ENCODE peak calls at places on chromosomes 1 and 21, in eight cellular contexts. A is A673, Y is ovary, R is gastrocnemius medialis, Q is Peyer's patch, U is endodermal cell, S is uterus, V is psoas muscle. I is an unnamed sample.
A peak's percentile ranks its signal among the peaks of the same experiment; 100 is the strongest.

GRCh38 chr1:236154671-236155398 is 12.5 kb downstream of the GPR137B start:
- DNase-seq in Y (no peak), R (no peak), A (no peak), V (no peak), S (no peak), U (no peak), Q (no peak), I (no peak)

GRCh38 chr1:93221913-93222312 is 41.4 kb downstream of the CCDC18 start:
- DNase-seq in A (peak; percentile 17), Q (no peak), S (no peak), Y (no peak), R (no peak), U (no peak), V (no peak), I (no peak)

GRCh38 chr1:239603530-239603929 is 217.2 kb downstream of the CHRM3 start:
- DNase-seq in R (no peak), U (no peak), V (no peak), Y (no peak), S (no peak), A (no peak), Q (no peak), I (no peak)

GRCh38 chr1:11187458-11187857 is 1.7 kb upstream of the ANGPTL7 start:
- DNase-seq in S (no peak), Q (no peak), U (no peak), A (no peak), V (no peak), Y (no peak), R (no peak), I (no peak)

GRCh38 chr1:14421977-14422609 is 176.4 kb upstream of the KAZN start:
- DNase-seq in Y (no peak), V (no peak), A (no peak), U (peak; percentile 5), Q (no peak), S (no peak), R (no peak), I (no peak)

GRCh38 chr1:6141601-6142000 is 38.5 kb downstream of the CHD5 start:
- DNase-seq in U (peak; percentile 79), V (peak; percentile 18), Q (no peak), R (no peak), Y (no peak), S (no peak), A (no peak), I (no peak)

GRCh38 chr1:168949672-168950071 is 156.8 kb upstream of the ATP1B1 start:
- DNase-seq in Y (no peak), V (no peak), Q (no peak), S (no peak), U (no peak), A (no peak), R (no peak), I (no peak)

GRCh38 chr1:39266269-39266668 is 61.8 kb downstream of the MACF1 start:
- DNase-seq in Y (no peak), V (no peak), U (no peak), S (no peak), A (peak; percentile 65), Q (no peak), R (no peak), I (no peak)

GRCh38 chr1:119330062-119330939 is 38.3 kb upstream of the HAO2 start:
- DNase-seq in Y (no peak), V (no peak), R (no peak), A (no peak), Q (no peak), U (no peak), S (no peak), I (no peak)

GRCh38 chr21:24110846-24111245 is 1496.4 kb downstream of the MRPL39 start:
- DNase-seq in V (no peak), S (no peak), Q (no peak), Y (no peak), A (no peak), R (no peak), U (no peak), I (no peak)

GRCh38 chr1:204178487-204179281 is 12.5 kb upstream of the REN start:
- DNase-seq in V (no peak), R (no peak), S (no peak), U (no peak), A (no peak), Q (no peak), Y (peak; percentile 10), I (no peak)

GRCh38 chr1:186605762-186606350 is 74.4 kb downstream of the PTGS2 start:
- DNase-seq in Y (peak; percentile 35), V (no peak), S (no peak), R (no peak), U (peak; percentile 88), A (peak; percentile 90), Q (no peak), I (no peak)

GRCh38 chr1:78281580-78281979 is 209.2 kb upstream of the PTGFR start:
- DNase-seq in R (no peak), V (no peak), A (no peak), Y (no peak), Q (no peak), U (no peak), S (no peak), I (no peak)

GRCh38 chr1:111219466-111220286 is 7.8 kb upstream of the CHI3L2 start:
- DNase-seq in U (peak; percentile 78), Y (no peak), R (no peak), S (no peak), V (no peak), Q (peak; percentile 75), A (no peak), I (no peak)

GRCh38 chr1:121587777-121588176 is 403.0 kb downstream of the SRGAP2C start:
- DNase-seq in S (no peak), Q (no peak), V (no peak), R (no peak), A (no peak), Y (no peak), U (no peak), I (no peak)

GRCh38 chr1:184310157-184310819 is 76.5 kb upstream of the C1orf21 start:
- DNase-seq in A (no peak), Q (no peak), U (no peak), V (no peak), S (no peak), Y (no peak), R (no peak), I (no peak)

GRCh38 chr1:184315254-184315653 is 71.6 kb upstream of the C1orf21 start:
- DNase-seq in U (no peak), Y (no peak), A (peak; percentile 43), V (no peak), S (no peak), Q (no peak), R (no peak), I (no peak)

GRCh38 chr1:184311580-184311979 is 75.2 kb upstream of the C1orf21 start:
- DNase-seq in S (no peak), R (no peak), A (no peak), Q (no peak), Y (no peak), V (no peak), U (no peak), I (no peak)
- H3K27ac ChIP-seq in S (no peak overlapping the region), R (no peak overlapping the region), A (no peak overlapping the region), Q (no peak overlapping the region), Y (no peak overlapping the region), V (no peak overlapping the region), U (no peak overlapping the region), I (no peak overlapping the region)

GRCh38 chr1:223836586-223836985 is 9.2 kb downstream of the TP53BP2 start:
- DNase-seq in R (no peak), Y (no peak), U (no peak), Q (no peak), A (no peak), V (no peak), S (no peak), I (no peak)

GRCh38 chr1:223835754-223836153 is 10.0 kb downstream of the TP53BP2 start:
- DNase-seq in S (no peak), V (no peak), Q (no peak), Y (no peak), U (no peak), R (no peak), A (no peak), I (no peak)

GRCh38 chr1:223838125-223838854 is 7.5 kb downstream of the TP53BP2 start:
- DNase-seq in S (no peak), U (no peak), R (no peak), V (no peak), Q (no peak), A (no peak), Y (no peak), I (no peak)

GRCh38 chr1:223837206-223837605 is 8.5 kb downstream of the TP53BP2 start:
- DNase-seq in V (no peak), Q (no peak), A (peak; percentile 35), R (no peak), U (no peak), S (no peak), Y (no peak), I (no peak)

DNA sequence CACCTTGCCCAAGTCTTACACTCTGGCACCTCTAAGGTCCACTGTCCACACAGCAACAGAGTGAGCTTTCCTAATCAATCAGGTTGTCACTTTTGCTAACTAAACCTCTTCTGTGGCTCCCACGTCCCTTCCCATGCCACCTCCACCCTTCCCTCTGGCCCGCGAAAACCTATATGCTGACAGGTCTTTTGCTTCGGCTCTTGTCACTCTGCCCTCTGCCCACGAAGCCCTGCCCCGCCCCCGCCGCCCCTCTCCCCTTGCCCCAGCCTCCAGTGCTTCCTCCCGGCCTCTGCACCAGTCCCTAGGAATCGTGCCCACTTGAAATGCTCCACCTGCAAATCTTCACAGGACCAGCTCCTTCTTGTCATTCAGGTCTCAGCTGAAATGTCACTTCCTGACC is 8.1 kb downstream of the TP53BP2 start:
- DNase-seq in V (no peak), A (no peak), U (peak; percentile 53), Q (no peak), R (no peak), Y (no peak), S (no peak), I (no peak)
- H3K4me1 ChIP-seq in V (peaks cover 72% of the 10 kb centered on the region), A (peaks cover 70% of the 10 kb centered on the region), U (peaks cover 22% of the 10 kb centered on the region), Q (no peaks in the 10 kb centered on the region), R (peaks cover 71% of the 10 kb centered on the region), Y (peaks cover 5% of the 10 kb centered on the region), S (no peaks in the 10 kb centered on the region), I (peaks cover 75% of the 10 kb centered on the region)

GRCh38 chr1:200786792-200787191 is 48.1 kb downstream of the CAMSAP2 start:
- DNase-seq in V (no peak), Y (no peak), R (no peak), A (no peak), U (no peak), Q (no peak), S (no peak), I (no peak)
- H3K27ac ChIP-seq in V (no peak overlapping the region), Y (no peak overlapping the region), R (no peak overlapping the region), A (no peak overlapping the region), U (no peak overlapping the region), Q (no peak overlapping the region), S (no peak overlapping the region), I (no peak overlapping the region)

DNA sequence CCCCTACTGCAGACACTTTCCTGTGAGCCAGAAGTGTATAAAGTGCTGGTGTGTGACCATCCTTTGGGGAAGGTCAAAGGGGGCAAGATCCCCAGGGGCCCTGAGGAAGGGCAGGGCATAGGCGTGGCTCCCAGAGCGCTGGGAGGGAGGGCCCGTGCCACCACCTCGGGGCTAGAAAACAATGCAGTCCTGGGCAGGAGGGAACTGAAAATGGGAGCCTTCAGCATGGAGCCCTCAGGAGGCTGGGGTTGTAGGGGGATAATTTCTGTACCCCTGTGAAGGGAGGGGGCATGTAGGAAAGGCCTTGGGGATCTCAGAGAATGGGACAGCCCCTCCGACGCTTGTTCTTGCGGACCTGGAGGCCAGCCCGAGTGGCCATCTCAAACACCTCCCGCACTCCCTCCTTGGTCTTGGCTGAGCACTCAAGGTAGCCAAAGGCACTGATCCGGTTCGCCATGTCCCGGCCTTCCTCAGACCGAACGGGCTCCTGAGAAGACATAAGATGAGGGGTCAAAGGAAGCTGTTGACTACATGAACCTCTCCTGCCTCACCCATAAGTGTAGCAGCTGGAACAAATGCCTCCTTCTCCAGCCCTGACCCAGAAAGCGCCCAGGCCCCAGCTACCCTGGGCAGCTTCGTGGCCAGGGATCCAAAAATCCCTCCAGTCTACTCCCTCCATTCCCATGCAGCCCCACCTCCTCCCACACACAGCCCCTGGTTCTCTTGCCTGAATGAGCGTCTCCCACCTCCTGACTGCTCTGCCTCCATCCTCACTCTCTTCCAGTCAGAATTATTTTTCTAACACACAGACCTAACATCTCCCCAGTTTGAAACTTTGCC is 5.5 kb downstream of the RHOC start:
- DNase-seq in Y (no peak), S (peak; percentile 23), V (no peak), Q (no peak), A (no peak), U (no peak), R (no peak), I (no peak)
- H3K4me1 ChIP-seq in Y (peaks cover 26% of the 10 kb centered on the region), S (peaks cover 33% of the 10 kb centered on the region), V (peaks cover 53% of the 10 kb centered on the region), Q (peaks cover 16% of the 10 kb centered on the region), A (peaks cover 42% of the 10 kb centered on the region), U (peaks cover 51% of the 10 kb centered on the region), R (peaks cover 47% of the 10 kb centered on the region), I (peaks cover 44% of the 10 kb centered on the region)

I was measured in CD8-positive, alpha-beta memory T cell.